ENCODE peak calls at places on chromosomes 1 and 21, in six cellular contexts. Z, C, K, D, I and Y are unnamed samples.

GRCh38 chr1:182833271-182833670 is 5.9 kb upstream of the DHX9 start:
- DNase-seq in D (no peak), Z (no peak), C (no peak), K (no peak), I (no peak), Y (no peak)

GRCh38 chr21:20996421-20997307 is 1.5 kb upstream of the NCAM2 start:
- DNase-seq in D (no peak), K (no peak), I (no peak), C (no peak), Z (no peak), Y (no peak)

GRCh38 chr21:31162827-31163226 is 124.6 kb upstream of the KRTAP19-8 start:
- DNase-seq in C (no peak), Z (no peak), K (no peak), I (peak; percentile 16), D (no peak), Y (no peak)

GRCh38 chr1:181630838-181631237 is 147.5 kb downstream of the CACNA1E start:
- DNase-seq in Z (no peak), C (peak; percentile 9), K (no peak), I (no peak), D (no peak), Y (no peak)

GRCh38 chr1:98932184-98932583 is 72.5 kb downstream of the PLPPR5 start:
- DNase-seq in D (no peak), K (no peak), Z (no peak), I (no peak), C (no peak), Y (no peak)

GRCh38 chr1:35030338-35031102 is 1.2 kb downstream of the ZMYM6 start:
- DNase-seq in I (no peak), D (no peak), K (no peak), Z (no peak), C (peak; percentile 35), Y (no peak)

GRCh38 chr1:168081373-168082007 is 55.2 kb downstream of the GPR161 start:
- DNase-seq in K (no peak), D (no peak), C (no peak), I (peak; percentile 20), Z (no peak), Y (no peak)

GRCh38 chr1:15075812-15076211 is 77.7 kb upstream of the TMEM51 start:
- DNase-seq in D (no peak), C (no peak), K (peak; percentile 33), I (no peak), Z (no peak), Y (no peak)

GRCh38 chr1:19750101-19750881 is 49.4 kb downstream of the TMCO4 start:
- DNase-seq in C (no peak), I (no peak), K (no peak), D (no peak), Z (no peak), Y (no peak)

GRCh38 chr1:112990271-112990670 is 34.3 kb upstream of the SLC16A1 start:
- DNase-seq in Z (no peak), I (no peak), C (no peak), K (no peak), D (no peak), Y (no peak)

GRCh38 chr21:44024895-44025353 is 12.8 kb downstream of the TRAPPC10 start:
- DNase-seq in K (peak; percentile 76), C (no peak), D (no peak), I (peak; percentile 22), Z (no peak), Y (no peak)

GRCh38 chr1:94909486-94909885 is 17.4 kb downstream of the CNN3 start:
- DNase-seq in Z (no peak), C (no peak), D (no peak), K (no peak), I (no peak), Y (no peak)

GRCh38 chr1:117971777-117972176 is 42.2 kb downstream of the WDR3 start:
- DNase-seq in Z (no peak), I (no peak), K (no peak), C (no peak), D (no peak), Y (no peak)

GRCh38 chr1:37919277-37919676 is 27.6 kb downstream of the INPP5B start:
- DNase-seq in C (peak; percentile 33), Z (no peak), K (no peak), D (no peak), I (no peak), Y (no peak)

GRCh38 chr1:114328505-114328904 is 174.8 kb upstream of the SYT6 start:
- DNase-seq in I (no peak), K (no peak), Z (no peak), D (no peak), C (no peak), Y (no peak)

GRCh38 chr1:6928106-6928885 is 143.0 kb downstream of the CAMTA1 start:
- DNase-seq in K (no peak), D (no peak), Z (no peak), I (no peak), C (no peak), Y (no peak)

GRCh38 chr1:63732666-63733065 is 41.2 kb upstream of the ROR1 start:
- DNase-seq in C (no peak), I (no peak), Z (no peak), D (no peak), K (no peak), Y (no peak)

GRCh38 chr21:42837421-42838211 is 41.7 kb downstream of the WDR4 start:
- DNase-seq in D (no peak), C (no peak), I (no peak), Z (no peak), K (no peak), Y (no peak)

GRCh38 chr1:55955237-55955636 is 624.1 kb downstream of the PLPP3 start:
- DNase-seq in Z (no peak), I (no peak), D (no peak), K (no peak), C (no peak), Y (no peak)